ENCODE peak calls at places on chromosomes 16 and 17, in six cellular contexts. I, A, M, P, Q and V are unnamed samples.

GRCh38 chr17:77540975-77541374 is 400.2 kb downstream of the SEC14L1 start:
- DNase-seq in I (no peak), A (no peak), M (no peak), P (no peak), Q (no peak), V (no peak)

GRCh38 chr17:65370669-65371126 is 190.8 kb downstream of the AXIN2 start:
- DNase-seq in I (no peak), A (peak; percentile 38), M (no peak), P (no peak), Q (no peak), V (peak; percentile 80)

GRCh38 chr16:66660422-66661209 is 35.9 kb downstream of the CMTM4 start:
- DNase-seq in I (peak; percentile 71), A (peak; percentile 67), M (no peak), P (no peak), Q (peak; percentile 94), V (peak; percentile 76)

GRCh38 chr16:75506567-75506966 is 11.3 kb upstream of the CHST6 start:
- DNase-seq in I (no peak), A (peak; percentile 66), M (no peak), P (no peak), Q (peak; percentile 91), V (no peak)

GRCh38 chr16:81798311-81799137 is 19.4 kb downstream of the PLCG2 start:
- DNase-seq in I (no peak), A (peak; percentile 38), M (no peak), P (no peak), Q (no peak), V (peak; percentile 93)

GRCh38 chr16:17305694-17306093 is 165.1 kb downstream of the XYLT1 start:
- DNase-seq in I (no peak), A (no peak), M (no peak), P (no peak), Q (no peak), V (no peak)

GRCh38 chr16:89593841-89594240 is 18.3 kb downstream of the CPNE7 start:
- DNase-seq in I (no peak), A (no peak), M (peak; percentile 32), P (peak; percentile 70), Q (no peak), V (no peak)

GRCh38 chr17:36149296-36149820 is 27.1 kb downstream of the TBC1D3B start:
- DNase-seq in I (no peak), A (peak; percentile 66), M (no peak), P (no peak), Q (peak; percentile 71), V (no peak)

GRCh38 chr17:31917065-31917529 is 15.6 kb upstream of the UTP6 start:
- DNase-seq in I (no peak), A (no peak), M (no peak), P (no peak), Q (no peak), V (peak; percentile 73)
- H3K4me3 ChIP-seq in I (no peak overlapping the region), A (no peak overlapping the region), M (no peak overlapping the region), P (no peak overlapping the region), Q (no peak overlapping the region), V (no peak overlapping the region)

DNA sequence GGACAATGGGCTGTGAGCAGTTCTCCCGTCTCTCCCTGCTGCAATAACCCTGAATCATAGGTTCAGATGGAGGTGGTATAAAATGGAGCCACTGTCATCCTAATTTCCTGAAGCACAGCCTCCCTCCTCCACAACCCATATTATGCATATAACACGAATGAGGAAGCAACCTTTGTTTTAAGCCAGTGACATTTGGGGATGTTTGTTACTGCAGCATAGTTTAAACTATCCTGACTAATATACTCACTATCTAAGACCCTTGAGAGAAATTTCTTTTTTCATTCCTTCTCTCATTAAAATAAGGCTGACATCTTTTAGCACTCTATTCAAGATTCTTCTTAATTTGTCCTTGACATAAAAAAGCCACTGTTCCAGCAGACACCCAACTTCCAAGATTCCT is 413.4 kb downstream of the SOX9 start:
- DNase-seq in I (no peak), A (no peak), M (no peak), P (no peak), Q (no peak), V (no peak)
- H3K4me3 ChIP-seq in I (no peak overlapping the region), A (no peak overlapping the region), M (no peak overlapping the region), P (no peak overlapping the region), Q (no peak overlapping the region), V (no peak overlapping the region)

DNA sequence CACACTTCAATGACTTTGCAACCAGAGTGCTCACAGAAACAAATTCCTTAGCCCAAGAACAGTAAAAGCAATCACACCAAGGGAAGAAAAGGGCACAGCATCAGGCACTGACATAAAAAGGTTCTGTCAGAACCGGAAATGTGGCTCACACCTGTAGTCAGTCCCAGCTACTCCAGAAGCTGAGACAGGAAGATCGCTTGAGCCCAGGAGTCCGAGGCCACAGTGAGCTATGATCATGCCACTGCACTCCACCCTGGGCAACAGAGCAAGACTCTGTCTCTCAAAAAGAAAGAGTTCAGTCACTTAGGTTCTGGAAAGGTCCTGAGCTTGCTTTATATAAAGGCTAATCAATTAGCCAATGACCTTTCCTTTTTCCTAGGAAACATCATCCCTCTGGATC is 22.7 kb downstream of the YWHAE start:
- DNase-seq in I (no peak), A (no peak), M (no peak), P (no peak), Q (no peak), V (no peak)
- H3K4me3 ChIP-seq in I (no peak overlapping the region), A (no peak overlapping the region), M (no peak overlapping the region), P (no peak overlapping the region), Q (no peak overlapping the region), V (no peak overlapping the region)

GRCh38 chr17:46122486-46122871 is 70.8 kb downstream of the KANSL1 start:
- DNase-seq in I (no peak), A (no peak), M (no peak), P (peak; percentile 22), Q (no peak), V (no peak)

GRCh38 chr17:46118969-46119368 is 74.3 kb downstream of the KANSL1 start:
- DNase-seq in I (no peak), A (no peak), M (no peak), P (no peak), Q (no peak), V (no peak)

GRCh38 chr17:46120078-46120477 is 73.2 kb downstream of the KANSL1 start:
- DNase-seq in I (no peak), A (no peak), M (no peak), P (no peak), Q (no peak), V (no peak)

GRCh38 chr17:46121841-46122485 is 71.3 kb downstream of the KANSL1 start:
- DNase-seq in I (no peak), A (no peak), M (no peak), P (no peak), Q (no peak), V (no peak)

GRCh38 chr17:46121165-46121764 is 72.0 kb downstream of the KANSL1 start:
- DNase-seq in I (no peak), A (no peak), M (no peak), P (no peak), Q (no peak), V (no peak)
- H3K4me3 ChIP-seq in I (no peak overlapping the region), A (no peak overlapping the region), M (no peak overlapping the region), P (no peak overlapping the region), Q (no peak overlapping the region), V (no peak overlapping the region)

GRCh38 chr16:54282923-54283734 is 3.5 kb downstream of the IRX3 start:
- DNase-seq in I (peak; percentile 22), A (peak; percentile 16), M (no peak), P (no peak), Q (no peak), V (no peak)

GRCh38 chr16:54282202-54282922 is 4.2 kb downstream of the IRX3 start:
- DNase-seq in I (peak; percentile 65), A (peak; percentile 66), M (no peak), P (no peak), Q (no peak), V (no peak)

GRCh38 chr16:54280751-54281150 is 5.8 kb downstream of the IRX3 start:
- DNase-seq in I (no peak), A (no peak), M (no peak), P (no peak), Q (peak; percentile 67), V (no peak)

GRCh38 chr16:54283735-54284318 is 2.8 kb downstream of the IRX3 start:
- DNase-seq in I (no peak), A (peak; percentile 27), M (no peak), P (no peak), Q (no peak), V (no peak)

DNA sequence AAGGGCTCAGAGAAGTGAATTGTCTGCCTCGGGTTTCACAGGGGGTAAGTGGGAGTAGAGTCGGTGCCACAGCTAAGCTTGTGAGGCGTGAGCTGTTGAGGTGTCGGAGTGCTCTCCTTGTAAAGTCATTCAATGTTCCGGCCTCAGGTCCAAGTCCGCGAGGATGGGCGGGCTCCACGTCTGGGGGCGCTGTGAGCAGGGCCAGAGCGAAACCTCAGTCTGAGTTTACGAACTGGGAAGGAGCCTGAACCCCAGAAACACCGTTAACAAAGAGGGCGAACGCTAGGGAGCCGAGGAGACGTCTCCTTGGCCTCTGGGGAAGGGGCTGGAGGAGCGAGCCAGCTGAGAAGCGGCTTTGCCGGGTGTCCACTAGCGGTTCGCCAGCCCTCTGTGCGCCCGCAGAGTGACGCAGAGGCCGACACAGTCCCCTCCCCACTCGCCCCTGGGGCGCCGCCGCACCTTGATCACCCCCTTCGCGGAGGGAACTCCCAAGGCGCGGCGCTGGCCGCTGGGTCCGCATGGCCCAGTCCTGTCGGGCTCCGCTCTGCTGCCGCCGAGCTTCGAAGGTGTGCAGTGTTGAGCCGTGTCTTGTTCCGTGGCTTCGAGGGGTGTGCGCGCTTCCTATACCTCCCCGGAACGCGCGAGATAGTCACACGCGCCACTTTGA is 4.9 kb downstream of the IRX3 start:
- DNase-seq in I (no peak), A (peak; percentile 23), M (no peak), P (no peak), Q (no peak), V (no peak)
- H3K4me3 ChIP-seq in I (no peak overlapping the region), A (no peak overlapping the region), M (no peak overlapping the region), P (no peak overlapping the region), Q (no peak overlapping the region), V (no peak overlapping the region)

GRCh38 chr17:39787743-39788484 is 50.2 kb downstream of the GRB7 start:
- DNase-seq in I (no peak), A (no peak), M (no peak), P (no peak), Q (no peak), V (no peak)

GRCh38 chr17:39791296-39791992 is 53.7 kb downstream of the GRB7 start:
- DNase-seq in I (no peak), A (no peak), M (no peak), P (peak; percentile 44), Q (no peak), V (no peak)

GRCh38 chr17:39794249-39794970 is 56.7 kb downstream of the GRB7 start:
- DNase-seq in I (no peak), A (no peak), M (no peak), P (peak; percentile 60), Q (no peak), V (peak; percentile 82)

GRCh38 chr17:39792523-39793221 is 54.9 kb downstream of the GRB7 start:
- DNase-seq in I (no peak), A (no peak), M (no peak), P (no peak), Q (no peak), V (no peak)

GRCh38 chr17:39793473-39793872 is 55.7 kb downstream of the GRB7 start:
- DNase-seq in I (no peak), A (no peak), M (no peak), P (no peak), Q (no peak), V (no peak)
- H3K4me3 ChIP-seq in I (no peak overlapping the region), A (no peak overlapping the region), M (peak overlapping the region; percentile 6), P (peak overlapping the region; percentile 2), Q (no peak overlapping the region), V (no peak overlapping the region)

GRCh38 chr17:43531955-43532354 is 14.2 kb downstream of the ETV4 start:
- DNase-seq in I (no peak), A (no peak), M (no peak), P (no peak), Q (no peak), V (peak; percentile 6)
- H3K4me3 ChIP-seq in I (no peak overlapping the region), A (no peak overlapping the region), M (no peak overlapping the region), P (no peak overlapping the region), Q (no peak overlapping the region), V (no peak overlapping the region)